ENCODE peak calls at places on chromosomes 6 and 20, in four cellular contexts. One of them, this sample, is unnamed.

GRCh38 chr20:50601511-50602431 is 89.6 kb downstream of the RIPOR3 start:
- DNase-seq in AG09309: no peak
- DNase-seq in RWPE1: no peak
- DNase-seq in uterus: no peak
- DNase-seq in this sample: no peak

GRCh38 chr6:163354779-163355431 is 59.6 kb upstream of the QKI start:
- DNase-seq in RWPE1: no peak
- DNase-seq in AG09309: no peak
- DNase-seq in uterus: no peak
- DNase-seq in this sample: no peak

GRCh38 chr6:43798688-43799444 is 28.9 kb downstream of the VEGFA start:
- DNase-seq in AG09309: no peak
- DNase-seq in RWPE1: peak
- DNase-seq in uterus: peak
- DNase-seq in this sample: no peak

GRCh38 chr6:75752365-75752764 is 3.3 kb downstream of the MYO6 start:
- DNase-seq in AG09309: no peak
- DNase-seq in RWPE1: no peak
- DNase-seq in uterus: no peak
- DNase-seq in this sample: no peak

GRCh38 chr6:32761084-32761483 is 2.2 kb downstream of the HLA-DQB2 start:
- DNase-seq in uterus: no peak
- DNase-seq in RWPE1: no peak
- DNase-seq in AG09309: no peak
- DNase-seq in this sample: no peak

GRCh38 chr20:4726710-4727391 is 5.1 kb downstream of the PRND start:
- DNase-seq in uterus: peak
- DNase-seq in AG09309: peak
- DNase-seq in RWPE1: peak
- DNase-seq in this sample: no peak

GRCh38 chr6:154446984-154447383 is 63.5 kb downstream of the CNKSR3 start:
- DNase-seq in uterus: no peak
- DNase-seq in RWPE1: no peak
- DNase-seq in AG09309: no peak
- DNase-seq in this sample: no peak

GRCh38 chr20:58359441-58359840 is 29.6 kb upstream of the VAPB start:
- DNase-seq in uterus: no peak
- DNase-seq in AG09309: no peak
- DNase-seq in RWPE1: no peak
- DNase-seq in this sample: peak

GRCh38 chr20:50110141-50111047 is 2.6 kb downstream of the UBE2V1 start:
- DNase-seq in RWPE1: no peak
- DNase-seq in AG09309: no peak
- DNase-seq in uterus: no peak
- DNase-seq in this sample: no peak

GRCh38 chr20:19975436-19975799 is 41.7 kb upstream of the NAA20 start:
- DNase-seq in RWPE1: peak
- DNase-seq in uterus: no peak
- DNase-seq in AG09309: no peak
- DNase-seq in this sample: no peak

GRCh38 chr6:106688177-106688951 is 59.0 kb downstream of the QRSL1 start:
- DNase-seq in AG09309: no peak
- DNase-seq in RWPE1: no peak
- DNase-seq in uterus: no peak
- DNase-seq in this sample: no peak
- TF ChIP-seq CTCF in AG09309: no peak
- TF ChIP-seq CTCF in RWPE1: no peak
- TF ChIP-seq CTCF in uterus: no peak
- TF ChIP-seq CTCF in this sample: no peak

DNA sequence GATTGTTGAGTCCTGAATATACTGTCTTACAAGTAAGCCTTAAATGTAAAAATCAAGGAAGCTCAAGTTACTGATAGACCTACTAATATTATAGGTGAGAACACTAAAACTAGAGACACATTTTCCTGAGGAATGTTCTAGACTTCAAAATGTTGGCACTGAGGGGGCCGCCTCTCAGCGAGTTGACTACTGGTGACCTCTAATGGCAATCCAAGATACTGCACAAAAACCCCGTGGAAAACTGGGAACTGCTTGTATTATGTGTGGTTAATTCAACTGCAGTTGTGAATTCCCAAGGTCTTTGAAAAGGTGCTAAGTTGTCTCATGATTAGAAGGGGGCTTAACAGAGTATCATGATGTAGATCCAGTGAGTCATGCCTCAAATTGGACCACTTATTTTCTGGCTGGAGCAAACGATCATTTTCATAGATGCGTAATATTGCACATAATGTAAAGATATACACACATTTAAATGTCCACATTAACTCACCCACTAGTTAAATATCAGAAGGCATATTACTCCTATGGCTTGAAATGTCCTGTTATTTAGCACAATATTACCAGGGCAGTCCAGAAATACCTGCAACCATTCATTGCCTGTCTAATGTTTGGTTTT is 336.2 kb downstream of the FOXA2 start:
- DNase-seq in uterus: no peak
- DNase-seq in RWPE1: peak
- DNase-seq in AG09309: no peak
- DNase-seq in this sample: peak
- TF ChIP-seq CTCF in uterus: no peak
- TF ChIP-seq CTCF in RWPE1: peak
- TF ChIP-seq CTCF in AG09309: peak
- TF ChIP-seq CTCF in this sample: peak

GRCh38 chr6:7727150-7727950 is 1.5 kb downstream of the BMP6 start:
- DNase-seq in RWPE1: no peak
- DNase-seq in AG09309: no peak
- DNase-seq in uterus: no peak
- DNase-seq in this sample: peak
- TF ChIP-seq CTCF in RWPE1: no peak
- TF ChIP-seq CTCF in AG09309: no peak
- TF ChIP-seq CTCF in uterus: no peak
- TF ChIP-seq CTCF in this sample: no peak

GRCh38 chr6:157461000-157461915 is 80.3 kb downstream of the ZDHHC14 start:
- DNase-seq in RWPE1: no peak
- DNase-seq in AG09309: no peak
- DNase-seq in uterus: no peak
- DNase-seq in this sample: no peak
- TF ChIP-seq CTCF in RWPE1: no peak
- TF ChIP-seq CTCF in AG09309: no peak
- TF ChIP-seq CTCF in uterus: no peak
- TF ChIP-seq CTCF in this sample: no peak

DNA sequence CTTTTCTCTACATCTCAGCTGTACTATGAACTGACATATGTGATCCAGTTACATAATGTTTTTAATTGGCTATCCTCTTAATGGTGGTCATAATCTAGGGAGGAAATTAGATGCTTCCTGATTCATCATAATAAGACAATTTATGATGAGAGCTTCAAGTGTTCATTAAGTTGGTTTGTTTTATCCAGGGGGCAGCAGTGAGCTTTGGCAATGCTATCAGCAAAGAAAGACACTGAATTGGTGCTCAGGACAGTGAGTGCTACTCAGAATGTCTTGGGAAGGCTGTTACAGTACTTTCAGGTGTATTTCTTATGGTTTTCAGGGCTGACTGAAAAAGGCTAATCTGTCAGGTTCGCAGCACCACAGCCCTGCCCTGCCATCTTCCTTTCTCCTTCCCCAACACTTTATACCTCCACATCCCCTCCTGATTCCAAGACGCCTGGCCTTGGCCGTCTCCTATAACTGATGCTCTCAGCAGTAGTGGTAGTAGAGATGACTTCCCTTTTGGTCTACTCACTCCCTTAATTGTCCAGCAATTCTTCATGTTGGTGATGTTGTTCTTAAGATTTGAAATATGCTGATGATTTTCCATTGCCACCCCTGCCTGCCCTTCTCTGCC is 67.0 kb upstream of the TNFAIP3 start:
- DNase-seq in AG09309: no peak
- DNase-seq in uterus: peak
- DNase-seq in RWPE1: peak
- DNase-seq in this sample: no peak
- TF ChIP-seq CTCF in AG09309: peak
- TF ChIP-seq CTCF in uterus: peak
- TF ChIP-seq CTCF in RWPE1: peak
- TF ChIP-seq CTCF in this sample: peak

GRCh38 chr6:5995705-5996686 is 10.7 kb downstream of the NRN1 start:
- DNase-seq in AG09309: no peak
- DNase-seq in RWPE1: peak
- DNase-seq in uterus: peak
- DNase-seq in this sample: peak
- TF ChIP-seq CTCF in AG09309: peak
- TF ChIP-seq CTCF in RWPE1: peak
- TF ChIP-seq CTCF in uterus: no peak
- TF ChIP-seq CTCF in this sample: peak

GRCh38 chr6:64258752-64259151 is 623.1 kb downstream of the PHF3 start:
- DNase-seq in uterus: no peak
- DNase-seq in RWPE1: no peak
- DNase-seq in AG09309: no peak
- DNase-seq in this sample: no peak
- TF ChIP-seq CTCF in uterus: no peak
- TF ChIP-seq CTCF in RWPE1: no peak
- TF ChIP-seq CTCF in AG09309: no peak
- TF ChIP-seq CTCF in this sample: no peak

DNA sequence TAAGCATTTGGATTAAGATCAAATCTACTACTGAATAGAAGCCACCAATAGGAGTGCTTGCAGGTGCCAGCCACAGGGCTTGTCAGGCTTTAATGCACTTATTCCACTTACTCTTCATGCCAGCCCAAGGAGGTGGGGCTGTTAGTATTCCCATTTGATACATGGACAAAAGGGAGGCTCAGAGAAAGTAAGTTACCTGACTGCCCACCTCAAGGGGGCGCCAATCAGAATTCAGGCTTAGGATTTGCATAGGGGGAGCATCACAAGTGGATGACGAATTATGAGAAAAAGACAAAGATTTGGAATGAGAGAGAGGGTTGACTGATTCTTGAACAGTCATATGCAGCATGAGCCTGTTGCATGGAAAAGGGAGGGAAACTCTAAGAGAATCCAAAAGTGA is 188.4 kb upstream of the TSHZ2 start:
- DNase-seq in uterus: no peak
- DNase-seq in AG09309: no peak
- DNase-seq in RWPE1: no peak
- DNase-seq in this sample: peak
- TF ChIP-seq CTCF in uterus: no peak
- TF ChIP-seq CTCF in AG09309: no peak
- TF ChIP-seq CTCF in RWPE1: no peak
- TF ChIP-seq CTCF in this sample: no peak

This sample was measured in nephron progenitor cell.